ENCODE peak calls at places on chromosome 1, in ten cellular contexts. One of them, this sample, is unnamed.

GRCh38 chr1:230747886-230748800 is 955 bp downstream of the CAPN9 start:
- DNase-seq in amniotic stem cell: no peak
- DNase-seq in NCI-H2081: no peak
- DNase-seq in right cardiac atrium: no peak
- DNase-seq in T follicular helper cell: no peak
- DNase-seq in CD14-positive monocyte: no peak
- DNase-seq in esophagus squamous epithelium: no peak
- DNase-seq in hypothalamus: no peak
- DNase-seq in astrocyte of the spinal cord: no peak
- DNase-seq in renal cortical epithelial cell: no peak
- DNase-seq in this sample: peak; percentile 63

GRCh38 chr1:110556471-110556807 is 37.5 kb upstream of the KCNA10 start:
- DNase-seq in amniotic stem cell: no peak
- DNase-seq in NCI-H2081: no peak
- DNase-seq in right cardiac atrium: no peak
- DNase-seq in T follicular helper cell: no peak
- DNase-seq in CD14-positive monocyte: no peak
- DNase-seq in esophagus squamous epithelium: no peak
- DNase-seq in hypothalamus: peak; percentile 96
- DNase-seq in astrocyte of the spinal cord: no peak
- DNase-seq in renal cortical epithelial cell: no peak
- DNase-seq in this sample: no peak

GRCh38 chr1:212452323-212453155 is 19.8 kb downstream of the NENF start:
- DNase-seq in amniotic stem cell: peak; percentile 73
- DNase-seq in NCI-H2081: no peak
- DNase-seq in right cardiac atrium: peak; percentile 84
- DNase-seq in T follicular helper cell: no peak
- DNase-seq in CD14-positive monocyte: no peak
- DNase-seq in esophagus squamous epithelium: no peak
- DNase-seq in hypothalamus: peak; percentile 26
- DNase-seq in astrocyte of the spinal cord: peak; percentile 78
- DNase-seq in renal cortical epithelial cell: no peak
- DNase-seq in this sample: no peak

GRCh38 chr1:235259133-235259778 is 68.7 kb downstream of the ARID4B start:
- DNase-seq in amniotic stem cell: no peak
- DNase-seq in NCI-H2081: no peak
- DNase-seq in right cardiac atrium: no peak
- DNase-seq in T follicular helper cell: no peak
- DNase-seq in CD14-positive monocyte: no peak
- DNase-seq in esophagus squamous epithelium: no peak
- DNase-seq in hypothalamus: no peak
- DNase-seq in astrocyte of the spinal cord: no peak
- DNase-seq in renal cortical epithelial cell: no peak
- DNase-seq in this sample: no peak

GRCh38 chr1:78274814-78275213 is 216.0 kb upstream of the PTGFR start:
- DNase-seq in amniotic stem cell: peak; percentile 53
- DNase-seq in NCI-H2081: no peak
- DNase-seq in right cardiac atrium: no peak
- DNase-seq in T follicular helper cell: no peak
- DNase-seq in CD14-positive monocyte: no peak
- DNase-seq in esophagus squamous epithelium: no peak
- DNase-seq in hypothalamus: no peak
- DNase-seq in astrocyte of the spinal cord: peak; percentile 84
- DNase-seq in renal cortical epithelial cell: no peak
- DNase-seq in this sample: no peak

GRCh38 chr1:225849905-225850304 is 32.3 kb downstream of the TMEM63A start:
- DNase-seq in amniotic stem cell: no peak
- DNase-seq in NCI-H2081: no peak
- DNase-seq in right cardiac atrium: peak; percentile 83
- DNase-seq in T follicular helper cell: no peak
- DNase-seq in CD14-positive monocyte: no peak
- DNase-seq in esophagus squamous epithelium: no peak
- DNase-seq in hypothalamus: no peak
- DNase-seq in astrocyte of the spinal cord: no peak
- DNase-seq in renal cortical epithelial cell: no peak
- DNase-seq in this sample: peak; percentile 69

GRCh38 chr1:160260436-160261382 is 1.6 kb downstream of the DCAF8 start:
- DNase-seq in amniotic stem cell: peak; percentile 47
- DNase-seq in NCI-H2081: no peak
- DNase-seq in right cardiac atrium: no peak
- DNase-seq in T follicular helper cell: no peak
- DNase-seq in CD14-positive monocyte: no peak
- DNase-seq in esophagus squamous epithelium: no peak
- DNase-seq in hypothalamus: no peak
- DNase-seq in astrocyte of the spinal cord: peak; percentile 91
- DNase-seq in renal cortical epithelial cell: peak; percentile 97
- DNase-seq in this sample: no peak

GRCh38 chr1:246564839-246565750 is 966 bp downstream of the TFB2M start:
- DNase-seq in amniotic stem cell: no peak
- DNase-seq in NCI-H2081: no peak
- DNase-seq in right cardiac atrium: peak; percentile 46
- DNase-seq in T follicular helper cell: no peak
- DNase-seq in CD14-positive monocyte: no peak
- DNase-seq in esophagus squamous epithelium: no peak
- DNase-seq in hypothalamus: no peak
- DNase-seq in astrocyte of the spinal cord: no peak
- DNase-seq in renal cortical epithelial cell: no peak
- DNase-seq in this sample: no peak

GRCh38 chr1:61152706-61153105 is 70.3 kb downstream of the NFIA start:
- DNase-seq in amniotic stem cell: no peak
- DNase-seq in NCI-H2081: no peak
- DNase-seq in right cardiac atrium: no peak
- DNase-seq in T follicular helper cell: no peak
- DNase-seq in CD14-positive monocyte: no peak
- DNase-seq in esophagus squamous epithelium: no peak
- DNase-seq in hypothalamus: no peak
- DNase-seq in astrocyte of the spinal cord: no peak
- DNase-seq in renal cortical epithelial cell: peak; percentile 36
- DNase-seq in this sample: no peak

GRCh38 chr1:1597275-1597930 is 2.5 kb downstream of the FNDC10 start:
- DNase-seq in amniotic stem cell: no peak
- DNase-seq in NCI-H2081: no peak
- DNase-seq in right cardiac atrium: no peak
- DNase-seq in T follicular helper cell: no peak
- DNase-seq in CD14-positive monocyte: no peak
- DNase-seq in esophagus squamous epithelium: no peak
- DNase-seq in hypothalamus: no peak
- DNase-seq in astrocyte of the spinal cord: no peak
- DNase-seq in renal cortical epithelial cell: no peak
- DNase-seq in this sample: no peak

GRCh38 chr1:89762431-89762800 is 58.4 kb upstream of the LRRC8D start:
- DNase-seq in amniotic stem cell: no peak
- DNase-seq in NCI-H2081: peak; percentile 35
- DNase-seq in right cardiac atrium: no peak
- DNase-seq in T follicular helper cell: no peak
- DNase-seq in CD14-positive monocyte: no peak
- DNase-seq in esophagus squamous epithelium: no peak
- DNase-seq in hypothalamus: peak; percentile 41
- DNase-seq in astrocyte of the spinal cord: no peak
- DNase-seq in renal cortical epithelial cell: peak; percentile 50
- DNase-seq in this sample: no peak

GRCh38 chr1:9822897-9823692 is 670 bp downstream of the CLSTN1 start:
- DNase-seq in amniotic stem cell: no peak
- DNase-seq in NCI-H2081: no peak
- DNase-seq in right cardiac atrium: peak; percentile 74
- DNase-seq in T follicular helper cell: no peak
- DNase-seq in CD14-positive monocyte: no peak
- DNase-seq in esophagus squamous epithelium: no peak
- DNase-seq in hypothalamus: no peak
- DNase-seq in astrocyte of the spinal cord: no peak
- DNase-seq in renal cortical epithelial cell: no peak
- DNase-seq in this sample: no peak

GRCh38 chr1:1889847-1890505 is 911 bp downstream of the GNB1 start:
- DNase-seq in amniotic stem cell: peak; percentile 18
- DNase-seq in NCI-H2081: peak; percentile 30
- DNase-seq in right cardiac atrium: peak; percentile 88
- DNase-seq in T follicular helper cell: peak; percentile 24
- DNase-seq in CD14-positive monocyte: peak; percentile 89
- DNase-seq in esophagus squamous epithelium: no peak
- DNase-seq in hypothalamus: no peak
- DNase-seq in astrocyte of the spinal cord: no peak
- DNase-seq in renal cortical epithelial cell: no peak
- DNase-seq in this sample: peak; percentile 66

GRCh38 chr1:116254001-116254400 is 119.0 kb upstream of the ATP1A1 start:
- DNase-seq in amniotic stem cell: no peak
- DNase-seq in NCI-H2081: no peak
- DNase-seq in right cardiac atrium: no peak
- DNase-seq in T follicular helper cell: no peak
- DNase-seq in CD14-positive monocyte: no peak
- DNase-seq in esophagus squamous epithelium: no peak
- DNase-seq in hypothalamus: no peak
- DNase-seq in astrocyte of the spinal cord: no peak
- DNase-seq in renal cortical epithelial cell: peak; percentile 27
- DNase-seq in this sample: no peak

GRCh38 chr1:85330711-85331290 is 54.4 kb upstream of the BCL10 start:
- DNase-seq in amniotic stem cell: peak; percentile 75
- DNase-seq in NCI-H2081: no peak
- DNase-seq in right cardiac atrium: peak; percentile 49
- DNase-seq in T follicular helper cell: no peak
- DNase-seq in CD14-positive monocyte: no peak
- DNase-seq in esophagus squamous epithelium: no peak
- DNase-seq in hypothalamus: no peak
- DNase-seq in astrocyte of the spinal cord: peak; percentile 94
- DNase-seq in renal cortical epithelial cell: peak; percentile 95
- DNase-seq in this sample: no peak

GRCh38 chr1:28582248-28582615 is 9.8 kb upstream of the RAB42 start:
- DNase-seq in amniotic stem cell: no peak
- DNase-seq in NCI-H2081: no peak
- DNase-seq in right cardiac atrium: no peak
- DNase-seq in T follicular helper cell: no peak
- DNase-seq in CD14-positive monocyte: no peak
- DNase-seq in esophagus squamous epithelium: no peak
- DNase-seq in hypothalamus: no peak
- DNase-seq in astrocyte of the spinal cord: peak; percentile 56
- DNase-seq in renal cortical epithelial cell: peak; percentile 32
- DNase-seq in this sample: no peak

GRCh38 chr1:41073971-41074370 is 52.4 kb upstream of the SLFNL1 start:
- DNase-seq in amniotic stem cell: peak; percentile 45
- DNase-seq in NCI-H2081: no peak
- DNase-seq in right cardiac atrium: no peak
- DNase-seq in T follicular helper cell: no peak
- DNase-seq in CD14-positive monocyte: no peak
- DNase-seq in esophagus squamous epithelium: no peak
- DNase-seq in hypothalamus: no peak
- DNase-seq in astrocyte of the spinal cord: peak; percentile 54
- DNase-seq in renal cortical epithelial cell: peak; percentile 80
- DNase-seq in this sample: no peak

GRCh38 chr1:1079408-1080121 is 5.5 kb upstream of the RNF223 start:
- DNase-seq in amniotic stem cell: peak; percentile 41
- DNase-seq in NCI-H2081: no peak
- DNase-seq in right cardiac atrium: peak; percentile 79
- DNase-seq in T follicular helper cell: no peak
- DNase-seq in CD14-positive monocyte: peak; percentile 51
- DNase-seq in esophagus squamous epithelium: no peak
- DNase-seq in hypothalamus: no peak
- DNase-seq in astrocyte of the spinal cord: peak; percentile 70
- DNase-seq in renal cortical epithelial cell: peak; percentile 89
- DNase-seq in this sample: peak; percentile 76

GRCh38 chr1:228830185-228830953 is 95.1 kb downstream of the RHOU start:
- DNase-seq in amniotic stem cell: no peak
- DNase-seq in NCI-H2081: no peak
- DNase-seq in right cardiac atrium: no peak
- DNase-seq in T follicular helper cell: no peak
- DNase-seq in CD14-positive monocyte: no peak
- DNase-seq in esophagus squamous epithelium: no peak
- DNase-seq in hypothalamus: no peak
- DNase-seq in astrocyte of the spinal cord: no peak
- DNase-seq in renal cortical epithelial cell: no peak
- DNase-seq in this sample: peak; percentile 89

GRCh38 chr1:162215902-162216301 is 146.4 kb downstream of the NOS1AP start:
- DNase-seq in amniotic stem cell: no peak
- DNase-seq in NCI-H2081: no peak
- DNase-seq in right cardiac atrium: no peak
- DNase-seq in T follicular helper cell: no peak
- DNase-seq in CD14-positive monocyte: no peak
- DNase-seq in esophagus squamous epithelium: no peak
- DNase-seq in hypothalamus: no peak
- DNase-seq in astrocyte of the spinal cord: no peak
- DNase-seq in renal cortical epithelial cell: peak; percentile 74
- DNase-seq in this sample: no peak

GRCh38 chr1:8643542-8644536 is 173.6 kb downstream of the RERE start:
- DNase-seq in amniotic stem cell: no peak
- DNase-seq in NCI-H2081: peak; percentile 35
- DNase-seq in right cardiac atrium: no peak
- DNase-seq in T follicular helper cell: no peak
- DNase-seq in CD14-positive monocyte: no peak
- DNase-seq in esophagus squamous epithelium: no peak
- DNase-seq in hypothalamus: no peak
- DNase-seq in astrocyte of the spinal cord: no peak
- DNase-seq in renal cortical epithelial cell: no peak
- DNase-seq in this sample: peak; percentile 64

GRCh38 chr1:53294557-53294956 is 33.3 kb downstream of the LRP8 start:
- DNase-seq in amniotic stem cell: no peak
- DNase-seq in NCI-H2081: no peak
- DNase-seq in right cardiac atrium: no peak
- DNase-seq in T follicular helper cell: peak; percentile 6
- DNase-seq in CD14-positive monocyte: no peak
- DNase-seq in esophagus squamous epithelium: no peak
- DNase-seq in hypothalamus: no peak
- DNase-seq in astrocyte of the spinal cord: peak; percentile 48
- DNase-seq in renal cortical epithelial cell: peak; percentile 49
- DNase-seq in this sample: no peak

GRCh38 chr1:89259283-89259971 is 13.2 kb downstream of the GBP5 start:
- DNase-seq in amniotic stem cell: no peak
- DNase-seq in NCI-H2081: no peak
- DNase-seq in right cardiac atrium: no peak
- DNase-seq in T follicular helper cell: no peak
- DNase-seq in CD14-positive monocyte: no peak
- DNase-seq in esophagus squamous epithelium: no peak
- DNase-seq in hypothalamus: no peak
- DNase-seq in astrocyte of the spinal cord: no peak
- DNase-seq in renal cortical epithelial cell: no peak
- DNase-seq in this sample: no peak